ENCODE peak calls at places on chromosomes 13 and 19, in six cellular contexts. One of them, this sample, is unnamed.

GRCh38 chr13:110633776-110634175 is 18.4 kb downstream of the NAXD start:
- DNase-seq in lower leg skin: no peak
- DNase-seq in IMR-90: no peak
- DNase-seq in bronchial epithelial cell: no peak
- DNase-seq in GM06990: no peak
- DNase-seq in MM.1S: no peak
- DNase-seq in this sample: no peak

GRCh38 chr19:38537071-38537847 is 80.5 kb downstream of the MAP4K1 start:
- DNase-seq in lower leg skin: no peak
- DNase-seq in IMR-90: no peak
- DNase-seq in bronchial epithelial cell: no peak
- DNase-seq in GM06990: no peak
- DNase-seq in MM.1S: no peak
- DNase-seq in this sample: no peak

GRCh38 chr19:52331757-52332156 is 4.3 kb upstream of the ZNF610 start:
- DNase-seq in lower leg skin: no peak
- DNase-seq in IMR-90: no peak
- DNase-seq in bronchial epithelial cell: no peak
- DNase-seq in GM06990: no peak
- DNase-seq in MM.1S: no peak
- DNase-seq in this sample: no peak

GRCh38 chr19:3324405-3324856 is 42.0 kb upstream of the NFIC start:
- DNase-seq in lower leg skin: no peak
- DNase-seq in IMR-90: no peak
- DNase-seq in bronchial epithelial cell: no peak
- DNase-seq in GM06990: no peak
- DNase-seq in MM.1S: peak
- DNase-seq in this sample: peak

GRCh38 chr13:79874396-79875360 is 393.7 kb downstream of the NDFIP2 start:
- DNase-seq in lower leg skin: no peak
- DNase-seq in IMR-90: peak
- DNase-seq in bronchial epithelial cell: peak
- DNase-seq in GM06990: no peak
- DNase-seq in MM.1S: no peak
- DNase-seq in this sample: no peak

GRCh38 chr13:26480246-26480855 is 77.1 kb upstream of the WASF3 start:
- DNase-seq in lower leg skin: no peak
- DNase-seq in IMR-90: peak
- DNase-seq in bronchial epithelial cell: peak
- DNase-seq in GM06990: no peak
- DNase-seq in MM.1S: no peak
- DNase-seq in this sample: no peak

GRCh38 chr13:26465514-26465913 is 92.0 kb upstream of the WASF3 start:
- DNase-seq in lower leg skin: peak
- DNase-seq in IMR-90: no peak
- DNase-seq in bronchial epithelial cell: no peak
- DNase-seq in GM06990: no peak
- DNase-seq in MM.1S: no peak
- DNase-seq in this sample: no peak

GRCh38 chr13:62293081-62293480 is 877.4 kb upstream of the PCDH20 start:
- DNase-seq in lower leg skin: peak
- DNase-seq in IMR-90: peak
- DNase-seq in bronchial epithelial cell: peak
- DNase-seq in GM06990: no peak
- DNase-seq in MM.1S: no peak
- DNase-seq in this sample: no peak

GRCh38 chr19:1520203-1520780 is 3.6 kb upstream of the PLK5 start:
- DNase-seq in lower leg skin: no peak
- DNase-seq in IMR-90: no peak
- DNase-seq in bronchial epithelial cell: no peak
- DNase-seq in GM06990: no peak
- DNase-seq in MM.1S: peak
- DNase-seq in this sample: no peak

GRCh38 chr13:78722700-78723099 is 63.7 kb upstream of the OBI1 start:
- DNase-seq in lower leg skin: no peak
- DNase-seq in IMR-90: no peak
- DNase-seq in bronchial epithelial cell: no peak
- DNase-seq in GM06990: no peak
- DNase-seq in MM.1S: no peak
- DNase-seq in this sample: no peak

GRCh38 chr19:47353307-47353712 is 4.2 kb downstream of the DHX34 start:
- DNase-seq in lower leg skin: no peak
- DNase-seq in IMR-90: no peak
- DNase-seq in bronchial epithelial cell: no peak
- DNase-seq in GM06990: no peak
- DNase-seq in MM.1S: no peak
- DNase-seq in this sample: no peak

GRCh38 chr19:6271721-6272410 is 7.9 kb downstream of the MLLT1 start:
- DNase-seq in lower leg skin: peak
- DNase-seq in IMR-90: peak
- DNase-seq in bronchial epithelial cell: no peak
- DNase-seq in GM06990: no peak
- DNase-seq in MM.1S: no peak
- DNase-seq in this sample: no peak

GRCh38 chr19:49430678-49431329 is 5.6 kb downstream of the GFY start:
- DNase-seq in lower leg skin: no peak
- DNase-seq in IMR-90: no peak
- DNase-seq in bronchial epithelial cell: no peak
- DNase-seq in GM06990: no peak
- DNase-seq in MM.1S: no peak
- DNase-seq in this sample: no peak

GRCh38 chr19:10467104-10467706 is 36.0 kb downstream of the KEAP1 start:
- DNase-seq in lower leg skin: no peak
- DNase-seq in IMR-90: no peak
- DNase-seq in bronchial epithelial cell: no peak
- DNase-seq in GM06990: no peak
- DNase-seq in MM.1S: no peak
- DNase-seq in this sample: no peak

GRCh38 chr19:10462557-10462956 is 40.6 kb downstream of the KEAP1 start:
- DNase-seq in lower leg skin: no peak
- DNase-seq in IMR-90: no peak
- DNase-seq in bronchial epithelial cell: no peak
- DNase-seq in GM06990: no peak
- DNase-seq in MM.1S: no peak
- DNase-seq in this sample: no peak

GRCh38 chr19:10464456-10464855 is 38.7 kb downstream of the KEAP1 start:
- DNase-seq in lower leg skin: no peak
- DNase-seq in IMR-90: no peak
- DNase-seq in bronchial epithelial cell: no peak
- DNase-seq in GM06990: no peak
- DNase-seq in MM.1S: no peak
- DNase-seq in this sample: no peak

GRCh38 chr19:10460714-10461046 is 40.3 kb downstream of the PDE4A start:
- DNase-seq in lower leg skin: no peak
- DNase-seq in IMR-90: no peak
- DNase-seq in bronchial epithelial cell: no peak
- DNase-seq in GM06990: no peak
- DNase-seq in MM.1S: no peak
- DNase-seq in this sample: no peak

DNA sequence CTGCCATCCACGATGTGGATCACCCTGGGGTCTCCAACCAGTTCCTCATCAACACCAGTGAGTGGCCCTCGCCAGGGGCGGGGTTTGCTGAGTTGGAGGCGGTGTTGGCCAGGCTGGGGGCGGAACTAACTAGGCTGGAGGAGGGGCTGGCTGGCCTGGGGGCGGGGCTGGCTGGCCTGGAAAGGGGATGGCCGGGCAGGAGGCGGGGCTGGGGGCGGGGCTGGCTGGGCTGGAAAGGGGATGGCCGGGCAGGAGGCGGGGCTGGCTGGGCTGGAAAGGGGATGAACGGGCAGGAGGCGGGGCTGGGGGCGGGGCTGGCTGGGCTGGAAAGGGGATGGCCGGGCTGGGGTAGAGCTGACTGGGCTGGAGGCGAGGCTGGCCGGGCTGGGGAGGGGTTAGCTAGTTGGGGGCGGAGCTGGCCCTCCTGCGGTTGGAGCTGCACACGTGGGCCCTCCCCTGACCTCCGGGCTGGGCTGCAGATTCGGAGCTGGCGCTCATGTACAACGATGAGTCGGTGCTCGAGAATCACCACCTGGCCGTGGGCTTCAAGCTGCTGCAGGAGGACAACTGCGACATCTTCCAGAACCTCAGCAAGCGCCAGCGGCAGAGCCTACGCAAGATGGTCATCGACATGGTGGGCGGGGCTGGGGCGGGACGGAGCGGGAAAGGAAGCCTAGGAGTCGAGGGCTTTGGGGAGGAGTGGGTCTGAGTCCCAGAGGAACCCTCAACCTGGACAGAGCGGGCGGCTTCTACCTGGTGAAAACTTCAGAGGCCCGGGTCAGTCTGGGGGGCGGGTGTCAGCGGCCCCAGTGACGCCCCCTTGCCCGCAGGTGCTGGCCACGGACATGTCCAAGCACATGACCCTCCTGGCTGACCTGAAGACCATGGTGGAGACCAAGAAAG is 41.0 kb downstream of the PDE4A start:
- DNase-seq in lower leg skin: peak
- DNase-seq in IMR-90: peak
- DNase-seq in bronchial epithelial cell: peak
- DNase-seq in GM06990: peak
- DNase-seq in MM.1S: peak
- DNase-seq in this sample: peak
- H3K4me3 ChIP-seq in lower leg skin: no peak
- H3K4me3 ChIP-seq in IMR-90: peak
- H3K4me3 ChIP-seq in bronchial epithelial cell: peak
- H3K4me3 ChIP-seq in GM06990: peak
- H3K4me3 ChIP-seq in MM.1S: peak
- H3K4me3 ChIP-seq in this sample: peak

GRCh38 chr19:8242212-8242821 is 33.1 kb downstream of the CERS4 start:
- DNase-seq in lower leg skin: no peak
- DNase-seq in IMR-90: no peak
- DNase-seq in bronchial epithelial cell: no peak
- DNase-seq in GM06990: no peak
- DNase-seq in MM.1S: no peak
- DNase-seq in this sample: no peak

GRCh38 chr19:8245869-8246835 is 37.0 kb downstream of the CERS4 start:
- DNase-seq in lower leg skin: no peak
- DNase-seq in IMR-90: no peak
- DNase-seq in bronchial epithelial cell: no peak
- DNase-seq in GM06990: no peak
- DNase-seq in MM.1S: no peak
- DNase-seq in this sample: no peak

GRCh38 chr19:8241646-8242045 is 32.5 kb downstream of the CERS4 start:
- DNase-seq in lower leg skin: no peak
- DNase-seq in IMR-90: no peak
- DNase-seq in bronchial epithelial cell: no peak
- DNase-seq in GM06990: no peak
- DNase-seq in MM.1S: no peak
- DNase-seq in this sample: no peak

GRCh38 chr19:8243146-8243545 is 34.0 kb downstream of the CERS4 start:
- DNase-seq in lower leg skin: no peak
- DNase-seq in IMR-90: no peak
- DNase-seq in bronchial epithelial cell: no peak
- DNase-seq in GM06990: no peak
- DNase-seq in MM.1S: no peak
- DNase-seq in this sample: no peak

DNA sequence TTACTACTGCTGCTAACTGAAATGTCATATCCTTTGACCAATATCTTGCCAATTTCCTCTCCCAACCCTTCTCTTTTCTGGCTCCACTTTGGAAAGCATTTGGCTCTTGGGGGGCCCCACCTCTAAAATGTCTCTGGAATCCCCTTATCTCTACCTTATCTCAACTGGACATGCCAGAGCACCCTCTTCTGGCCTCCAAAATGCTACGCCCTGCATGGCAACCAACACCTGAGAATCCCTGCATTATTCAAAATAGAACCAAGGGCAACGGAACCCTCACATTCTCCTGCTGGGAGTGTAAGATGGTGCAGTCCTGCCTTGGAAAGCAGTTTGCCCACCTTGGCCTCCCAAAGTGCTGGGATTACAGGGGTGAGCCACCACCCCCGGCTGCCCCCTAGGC is 35.3 kb downstream of the CERS4 start:
- DNase-seq in lower leg skin: no peak
- DNase-seq in IMR-90: no peak
- DNase-seq in bronchial epithelial cell: no peak
- DNase-seq in GM06990: no peak
- DNase-seq in MM.1S: no peak
- DNase-seq in this sample: no peak
- TF ChIP-seq CTCF in lower leg skin: no peak
- TF ChIP-seq CTCF in IMR-90: no peak
- TF ChIP-seq CTCF in bronchial epithelial cell: no peak
- TF ChIP-seq CTCF in GM06990: no peak
- TF ChIP-seq CTCF in MM.1S: no peak
- TF ChIP-seq CTCF in this sample: no peak

DNA sequence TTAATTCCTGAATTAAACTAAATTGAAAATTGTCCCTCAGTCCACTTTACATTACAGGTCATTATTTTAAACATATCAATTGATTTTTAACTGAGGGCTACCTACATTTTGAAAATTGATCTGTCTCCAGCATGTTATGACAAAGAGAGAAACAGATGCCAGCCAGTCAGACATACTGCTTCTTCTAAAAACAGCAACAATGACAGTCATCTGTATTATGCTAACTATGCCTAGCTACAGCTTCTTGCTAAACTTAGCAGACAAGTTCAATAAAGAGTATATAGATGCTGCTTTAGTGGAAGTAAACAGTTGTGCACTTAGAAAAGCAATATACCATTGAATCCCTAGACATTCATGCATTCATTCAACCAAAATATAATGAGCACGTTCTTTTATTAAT is 48.6 kb upstream of the EEF1AKMT1 start:
- DNase-seq in lower leg skin: no peak
- DNase-seq in IMR-90: no peak
- DNase-seq in bronchial epithelial cell: no peak
- DNase-seq in GM06990: no peak
- DNase-seq in MM.1S: no peak
- DNase-seq in this sample: no peak
- H3K4me3 ChIP-seq in lower leg skin: no peak
- H3K4me3 ChIP-seq in IMR-90: no peak
- H3K4me3 ChIP-seq in bronchial epithelial cell: no peak
- H3K4me3 ChIP-seq in GM06990: no peak
- H3K4me3 ChIP-seq in MM.1S: no peak
- H3K4me3 ChIP-seq in this sample: no peak

DNA sequence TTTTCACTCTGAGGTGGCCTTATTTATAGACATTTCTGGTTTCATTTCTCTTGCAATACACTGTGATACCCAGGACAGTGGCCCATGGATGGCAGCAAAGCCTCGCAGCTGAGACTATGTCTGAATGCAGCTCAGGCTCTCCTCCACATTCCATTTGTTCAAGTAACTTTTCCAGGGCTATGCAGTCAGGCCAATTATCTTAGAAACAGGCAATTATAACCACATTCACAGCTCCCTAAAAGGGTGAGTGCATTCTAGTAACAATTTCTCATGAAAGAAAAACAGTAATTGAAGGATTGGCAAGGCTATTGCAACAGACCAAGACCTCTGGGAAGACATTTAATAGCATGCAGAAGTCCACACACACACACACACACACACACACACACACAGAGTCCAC is 264.0 kb downstream of the TBC1D4 start:
- DNase-seq in lower leg skin: no peak
- DNase-seq in IMR-90: peak
- DNase-seq in bronchial epithelial cell: no peak
- DNase-seq in GM06990: no peak
- DNase-seq in MM.1S: peak
- DNase-seq in this sample: no peak
- TF ChIP-seq CTCF in lower leg skin: no peak
- TF ChIP-seq CTCF in IMR-90: no peak
- TF ChIP-seq CTCF in bronchial epithelial cell: no peak
- TF ChIP-seq CTCF in GM06990: no peak
- TF ChIP-seq CTCF in MM.1S: no peak
- TF ChIP-seq CTCF in this sample: no peak